ENCODE peak calls at places on chromosomes 4 and X, in seven cellular contexts. One of them, this sample, is unnamed.

GRCh38 chrX:39757971-39758370 is 339.8 kb downstream of the BCOR start:
- DNase-seq in D341Med: no peak
- DNase-seq in neural progenitor cell: peak
- DNase-seq in progenitor cell of endocrine pancreas: no peak
- DNase-seq in activated CD4-positive, CD25-positive, alpha-beta regulatory T cell treated with anti-CD3 and anti-CD28 coated beads, Interleukin-2, amount 50 U/mL, for 16 hours: no peak
- DNase-seq in dermis blood vessel endothelial cell: peak
- DNase-seq in endothelial cell of umbilical vein: peak
- DNase-seq in this sample: no peak

GRCh38 chr4:87370071-87370470 is 20.9 kb downstream of the HSD17B11 start:
- DNase-seq in progenitor cell of endocrine pancreas: no peak
- DNase-seq in dermis blood vessel endothelial cell: peak
- DNase-seq in neural progenitor cell: no peak
- DNase-seq in endothelial cell of umbilical vein: peak
- DNase-seq in activated CD4-positive, CD25-positive, alpha-beta regulatory T cell treated with anti-CD3 and anti-CD28 coated beads, Interleukin-2, amount 50 U/mL, for 16 hours: no peak
- DNase-seq in D341Med: no peak
- DNase-seq in this sample: no peak

GRCh38 chr4:119795986-119796578 is 167.5 kb upstream of the PDE5A start:
- DNase-seq in endothelial cell of umbilical vein: no peak
- DNase-seq in progenitor cell of endocrine pancreas: no peak
- DNase-seq in D341Med: no peak
- DNase-seq in neural progenitor cell: no peak
- DNase-seq in dermis blood vessel endothelial cell: no peak
- DNase-seq in activated CD4-positive, CD25-positive, alpha-beta regulatory T cell treated with anti-CD3 and anti-CD28 coated beads, Interleukin-2, amount 50 U/mL, for 16 hours: no peak
- DNase-seq in this sample: no peak

GRCh38 chrX:124023838-124024238 is 62.3 kb downstream of the STAG2 start:
- DNase-seq in neural progenitor cell: no peak
- DNase-seq in D341Med: no peak
- DNase-seq in dermis blood vessel endothelial cell: no peak
- DNase-seq in progenitor cell of endocrine pancreas: no peak
- DNase-seq in activated CD4-positive, CD25-positive, alpha-beta regulatory T cell treated with anti-CD3 and anti-CD28 coated beads, Interleukin-2, amount 50 U/mL, for 16 hours: no peak
- DNase-seq in endothelial cell of umbilical vein: no peak
- DNase-seq in this sample: no peak

GRCh38 chr4:99090511-99090910 is 1.9 kb upstream of the ADH5 start:
- DNase-seq in progenitor cell of endocrine pancreas: no peak
- DNase-seq in D341Med: no peak
- DNase-seq in endothelial cell of umbilical vein: no peak
- DNase-seq in dermis blood vessel endothelial cell: no peak
- DNase-seq in neural progenitor cell: no peak
- DNase-seq in activated CD4-positive, CD25-positive, alpha-beta regulatory T cell treated with anti-CD3 and anti-CD28 coated beads, Interleukin-2, amount 50 U/mL, for 16 hours: no peak
- DNase-seq in this sample: no peak

GRCh38 chr4:73864365-73864764 is 4.8 kb upstream of the CXCL1 start:
- DNase-seq in neural progenitor cell: peak
- DNase-seq in D341Med: peak
- DNase-seq in progenitor cell of endocrine pancreas: no peak
- DNase-seq in endothelial cell of umbilical vein: peak
- DNase-seq in activated CD4-positive, CD25-positive, alpha-beta regulatory T cell treated with anti-CD3 and anti-CD28 coated beads, Interleukin-2, amount 50 U/mL, for 16 hours: no peak
- DNase-seq in dermis blood vessel endothelial cell: peak
- DNase-seq in this sample: peak

GRCh38 chr4:138537739-138538138 is 295.6 kb upstream of the SLC7A11 start:
- DNase-seq in progenitor cell of endocrine pancreas: no peak
- DNase-seq in endothelial cell of umbilical vein: no peak
- DNase-seq in neural progenitor cell: no peak
- DNase-seq in D341Med: no peak
- DNase-seq in activated CD4-positive, CD25-positive, alpha-beta regulatory T cell treated with anti-CD3 and anti-CD28 coated beads, Interleukin-2, amount 50 U/mL, for 16 hours: no peak
- DNase-seq in dermis blood vessel endothelial cell: no peak
- DNase-seq in this sample: no peak

GRCh38 chrX:118189628-118190027 is 73.0 kb upstream of the KLHL13 start:
- DNase-seq in neural progenitor cell: no peak
- DNase-seq in activated CD4-positive, CD25-positive, alpha-beta regulatory T cell treated with anti-CD3 and anti-CD28 coated beads, Interleukin-2, amount 50 U/mL, for 16 hours: no peak
- DNase-seq in endothelial cell of umbilical vein: no peak
- DNase-seq in progenitor cell of endocrine pancreas: no peak
- DNase-seq in dermis blood vessel endothelial cell: no peak
- DNase-seq in D341Med: no peak
- DNase-seq in this sample: peak

GRCh38 chr4:185265942-185266341 is 56.5 kb downstream of the SNX25 start:
- DNase-seq in progenitor cell of endocrine pancreas: no peak
- DNase-seq in dermis blood vessel endothelial cell: no peak
- DNase-seq in endothelial cell of umbilical vein: no peak
- DNase-seq in neural progenitor cell: no peak
- DNase-seq in D341Med: no peak
- DNase-seq in activated CD4-positive, CD25-positive, alpha-beta regulatory T cell treated with anti-CD3 and anti-CD28 coated beads, Interleukin-2, amount 50 U/mL, for 16 hours: no peak
- DNase-seq in this sample: no peak

GRCh38 chr4:108535757-108536156 is 84.6 kb upstream of the RPL34 start:
- DNase-seq in neural progenitor cell: no peak
- DNase-seq in activated CD4-positive, CD25-positive, alpha-beta regulatory T cell treated with anti-CD3 and anti-CD28 coated beads, Interleukin-2, amount 50 U/mL, for 16 hours: no peak
- DNase-seq in progenitor cell of endocrine pancreas: no peak
- DNase-seq in dermis blood vessel endothelial cell: peak
- DNase-seq in endothelial cell of umbilical vein: peak
- DNase-seq in D341Med: no peak
- DNase-seq in this sample: no peak